ENCODE peak calls at places on chromosomes 7 and 10, in four cellular contexts. T, U, J and F are unnamed samples.

GRCh38 chr10:33422779-33423520 is 88.5 kb upstream of the NRP1 start:
- DNase-seq in U (no peak), J (no peak), T (no peak), F (no peak)

GRCh38 chr10:58651040-58651439 is 138.4 kb downstream of the BICC1 start:
- DNase-seq in J (no peak), U (no peak), T (no peak), F (no peak)

GRCh38 chr7:47375590-47375989 is 206.3 kb downstream of the TNS3 start:
- DNase-seq in U (no peak), T (no peak), J (no peak), F (no peak)

GRCh38 chr10:132510174-132510611 is 27.4 kb upstream of the INPP5A start:
- DNase-seq in J (no peak), T (no peak), U (no peak), F (peak; percentile 25)

GRCh38 chr10:5975641-5976473 is 1.5 kb downstream of the IL15RA start:
- DNase-seq in J (peak; percentile 46), T (no peak), U (no peak), F (no peak)

GRCh38 chr7:75536940-75537538 is 44.9 kb downstream of the SPDYE5 start:
- DNase-seq in U (no peak), J (no peak), T (no peak), F (no peak)

GRCh38 chr7:23418046-23418445 is 52.2 kb downstream of the IGF2BP3 start:
- DNase-seq in J (no peak), U (no peak), T (no peak), F (no peak)

GRCh38 chr7:44106311-44107065 is 2.3 kb downstream of the AEBP1 start:
- DNase-seq in U (no peak), J (no peak), T (no peak), F (no peak)

GRCh38 chr7:21941570-21942224 is 4.0 kb downstream of the CDCA7L start:
- DNase-seq in J (no peak), T (no peak), U (no peak), F (no peak)